ENCODE peak calls at places on chromosomes 1 and 21, in ten cellular contexts. One of them, this sample, is unnamed. For H3K4me1, the result is how much of the 10 kb centered on the place peaks cover.

GRCh38 chr1:179807291-179807690 is 64.2 kb downstream of the FAM163A start:
- DNase-seq in heart left ventricle: no peak
- DNase-seq in esophagus squamous epithelium: no peak
- DNase-seq in tibial nerve: no peak
- DNase-seq in IMR-90: no peak
- DNase-seq in breast epithelium: no peak
- DNase-seq in right lobe of liver: no peak
- DNase-seq in sigmoid colon: no peak
- DNase-seq in uterus: no peak
- DNase-seq in body of pancreas: no peak
- DNase-seq in this sample: no peak

GRCh38 chr1:243950166-243950565 is 100.1 kb upstream of the AKT3 start:
- DNase-seq in esophagus squamous epithelium: no peak
- DNase-seq in IMR-90: peak
- DNase-seq in right lobe of liver: no peak
- DNase-seq in tibial nerve: no peak
- DNase-seq in body of pancreas: no peak
- DNase-seq in sigmoid colon: no peak
- DNase-seq in uterus: no peak
- DNase-seq in breast epithelium: peak
- DNase-seq in heart left ventricle: no peak
- DNase-seq in this sample: no peak

GRCh38 chr1:58650141-58650540 is 49.7 kb downstream of the MYSM1 start:
- DNase-seq in breast epithelium: no peak
- DNase-seq in sigmoid colon: no peak
- DNase-seq in esophagus squamous epithelium: no peak
- DNase-seq in right lobe of liver: no peak
- DNase-seq in IMR-90: peak
- DNase-seq in tibial nerve: no peak
- DNase-seq in uterus: no peak
- DNase-seq in body of pancreas: no peak
- DNase-seq in heart left ventricle: no peak
- DNase-seq in this sample: no peak

GRCh38 chr1:108877858-108878257 is 1.1 kb downstream of the GPSM2 start:
- DNase-seq in esophagus squamous epithelium: no peak
- DNase-seq in uterus: no peak
- DNase-seq in breast epithelium: no peak
- DNase-seq in heart left ventricle: no peak
- DNase-seq in sigmoid colon: no peak
- DNase-seq in body of pancreas: no peak
- DNase-seq in IMR-90: no peak
- DNase-seq in right lobe of liver: no peak
- DNase-seq in tibial nerve: no peak
- DNase-seq in this sample: no peak

GRCh38 chr1:156226116-156226538 is 13.3 kb downstream of the PMF1 start:
- DNase-seq in uterus: no peak
- DNase-seq in IMR-90: no peak
- DNase-seq in esophagus squamous epithelium: no peak
- DNase-seq in breast epithelium: no peak
- DNase-seq in tibial nerve: no peak
- DNase-seq in sigmoid colon: no peak
- DNase-seq in right lobe of liver: no peak
- DNase-seq in body of pancreas: no peak
- DNase-seq in heart left ventricle: peak
- DNase-seq in this sample: no peak

GRCh38 chr1:2356401-2356800 is 35.0 kb downstream of the MORN1 start:
- DNase-seq in body of pancreas: no peak
- DNase-seq in uterus: no peak
- DNase-seq in tibial nerve: no peak
- DNase-seq in esophagus squamous epithelium: no peak
- DNase-seq in IMR-90: no peak
- DNase-seq in breast epithelium: no peak
- DNase-seq in right lobe of liver: peak
- DNase-seq in heart left ventricle: peak
- DNase-seq in sigmoid colon: peak
- DNase-seq in this sample: no peak

GRCh38 chr1:179366093-179366800 is 476 bp downstream of the AXDND1 start:
- DNase-seq in uterus: no peak
- DNase-seq in sigmoid colon: no peak
- DNase-seq in right lobe of liver: no peak
- DNase-seq in heart left ventricle: no peak
- DNase-seq in tibial nerve: no peak
- DNase-seq in body of pancreas: no peak
- DNase-seq in breast epithelium: no peak
- DNase-seq in esophagus squamous epithelium: no peak
- DNase-seq in IMR-90: peak
- DNase-seq in this sample: peak

GRCh38 chr1:63746129-63746864 is 27.5 kb upstream of the ROR1 start:
- DNase-seq in breast epithelium: no peak
- DNase-seq in esophagus squamous epithelium: no peak
- DNase-seq in IMR-90: peak
- DNase-seq in body of pancreas: no peak
- DNase-seq in uterus: no peak
- DNase-seq in heart left ventricle: no peak
- DNase-seq in tibial nerve: no peak
- DNase-seq in sigmoid colon: no peak
- DNase-seq in right lobe of liver: no peak
- DNase-seq in this sample: no peak

GRCh38 chr1:218510153-218510772 is 165.1 kb downstream of the TGFB2 start:
- DNase-seq in breast epithelium: no peak
- DNase-seq in heart left ventricle: no peak
- DNase-seq in IMR-90: no peak
- DNase-seq in tibial nerve: no peak
- DNase-seq in body of pancreas: no peak
- DNase-seq in esophagus squamous epithelium: no peak
- DNase-seq in uterus: no peak
- DNase-seq in sigmoid colon: no peak
- DNase-seq in right lobe of liver: no peak
- DNase-seq in this sample: no peak

GRCh38 chr1:201633811-201634210 is 94.9 kb downstream of the NAV1 start:
- DNase-seq in body of pancreas: no peak
- DNase-seq in tibial nerve: no peak
- DNase-seq in uterus: no peak
- DNase-seq in sigmoid colon: no peak
- DNase-seq in esophagus squamous epithelium: no peak
- DNase-seq in breast epithelium: no peak
- DNase-seq in heart left ventricle: no peak
- DNase-seq in IMR-90: peak
- DNase-seq in right lobe of liver: no peak
- DNase-seq in this sample: no peak

GRCh38 chr1:107057197-107058133 is 991 bp downstream of the PRMT6 start:
- DNase-seq in right lobe of liver: peak
- DNase-seq in IMR-90: peak
- DNase-seq in body of pancreas: peak
- DNase-seq in breast epithelium: peak
- DNase-seq in uterus: peak
- DNase-seq in tibial nerve: peak
- DNase-seq in sigmoid colon: peak
- DNase-seq in heart left ventricle: peak
- DNase-seq in esophagus squamous epithelium: no peak
- DNase-seq in this sample: peak

GRCh38 chr1:8496473-8496872 is 178.6 kb downstream of the SLC45A1 start:
- DNase-seq in tibial nerve: no peak
- DNase-seq in breast epithelium: no peak
- DNase-seq in body of pancreas: no peak
- DNase-seq in uterus: no peak
- DNase-seq in sigmoid colon: no peak
- DNase-seq in IMR-90: no peak
- DNase-seq in esophagus squamous epithelium: no peak
- DNase-seq in heart left ventricle: no peak
- DNase-seq in right lobe of liver: no peak
- DNase-seq in this sample: no peak
- H3K27ac ChIP-seq in tibial nerve: no peak
- H3K27ac ChIP-seq in breast epithelium: peak
- H3K27ac ChIP-seq in body of pancreas: no peak
- H3K27ac ChIP-seq in uterus: peak
- H3K27ac ChIP-seq in sigmoid colon: no peak
- H3K27ac ChIP-seq in IMR-90: peak
- H3K27ac ChIP-seq in esophagus squamous epithelium: no peak
- H3K27ac ChIP-seq in heart left ventricle: no peak
- H3K27ac ChIP-seq in right lobe of liver: no peak
- H3K27ac ChIP-seq in this sample: no peak

GRCh38 chr1:221742555-221743415 is 896 bp upstream of the DUSP10 start:
- DNase-seq in esophagus squamous epithelium: peak
- DNase-seq in breast epithelium: peak
- DNase-seq in sigmoid colon: peak
- DNase-seq in heart left ventricle: peak
- DNase-seq in body of pancreas: peak
- DNase-seq in tibial nerve: peak
- DNase-seq in IMR-90: peak
- DNase-seq in uterus: peak
- DNase-seq in right lobe of liver: peak
- DNase-seq in this sample: peak

GRCh38 chr1:221741364-221741970 is 422 bp downstream of the DUSP10 start:
- DNase-seq in esophagus squamous epithelium: no peak
- DNase-seq in sigmoid colon: peak
- DNase-seq in right lobe of liver: peak
- DNase-seq in breast epithelium: peak
- DNase-seq in uterus: peak
- DNase-seq in heart left ventricle: peak
- DNase-seq in tibial nerve: peak
- DNase-seq in body of pancreas: peak
- DNase-seq in IMR-90: peak
- DNase-seq in this sample: peak

GRCh38 chr1:221743416-221744208 is 1.7 kb upstream of the DUSP10 start:
- DNase-seq in uterus: no peak
- DNase-seq in heart left ventricle: no peak
- DNase-seq in sigmoid colon: no peak
- DNase-seq in body of pancreas: peak
- DNase-seq in right lobe of liver: no peak
- DNase-seq in IMR-90: no peak
- DNase-seq in breast epithelium: peak
- DNase-seq in esophagus squamous epithelium: no peak
- DNase-seq in tibial nerve: no peak
- DNase-seq in this sample: no peak

GRCh38 chr1:221740941-221741363 is 937 bp downstream of the DUSP10 start:
- DNase-seq in breast epithelium: peak
- DNase-seq in esophagus squamous epithelium: no peak
- DNase-seq in IMR-90: peak
- DNase-seq in body of pancreas: no peak
- DNase-seq in tibial nerve: peak
- DNase-seq in heart left ventricle: no peak
- DNase-seq in sigmoid colon: peak
- DNase-seq in uterus: no peak
- DNase-seq in right lobe of liver: no peak
- DNase-seq in this sample: no peak

GRCh38 chr1:221741971-221742554 is at the start of gene DUSP10:
- DNase-seq in uterus: peak
- DNase-seq in heart left ventricle: peak
- DNase-seq in esophagus squamous epithelium: peak
- DNase-seq in sigmoid colon: peak
- DNase-seq in right lobe of liver: peak
- DNase-seq in IMR-90: peak
- DNase-seq in breast epithelium: peak
- DNase-seq in body of pancreas: peak
- DNase-seq in tibial nerve: peak
- DNase-seq in this sample: peak
- TF ChIP-seq POLR2A in uterus: peak
- TF ChIP-seq POLR2A in heart left ventricle: no peak
- TF ChIP-seq POLR2A in esophagus squamous epithelium: no peak
- TF ChIP-seq POLR2A in sigmoid colon: peak
- TF ChIP-seq POLR2A in right lobe of liver: peak
- TF ChIP-seq POLR2A in IMR-90: peak
- TF ChIP-seq POLR2A in breast epithelium: peak
- TF ChIP-seq POLR2A in body of pancreas: peak
- TF ChIP-seq POLR2A in tibial nerve: peak
- TF ChIP-seq POLR2A in this sample: peak

GRCh38 chr1:110348771-110349170 is 9.6 kb downstream of the RBM15 start:
- DNase-seq in right lobe of liver: no peak
- DNase-seq in IMR-90: no peak
- DNase-seq in body of pancreas: no peak
- DNase-seq in heart left ventricle: no peak
- DNase-seq in breast epithelium: no peak
- DNase-seq in sigmoid colon: no peak
- DNase-seq in esophagus squamous epithelium: no peak
- DNase-seq in uterus: no peak
- DNase-seq in tibial nerve: no peak
- DNase-seq in this sample: no peak
- H3K4me1 ChIP-seq in right lobe of liver: under half
- H3K4me1 ChIP-seq in IMR-90: under half
- H3K4me1 ChIP-seq in body of pancreas: half or more
- H3K4me1 ChIP-seq in heart left ventricle: under half
- H3K4me1 ChIP-seq in breast epithelium: under half
- H3K4me1 ChIP-seq in sigmoid colon: under half
- H3K4me1 ChIP-seq in esophagus squamous epithelium: under half
- H3K4me1 ChIP-seq in uterus: under half
- H3K4me1 ChIP-seq in tibial nerve: under half
- H3K4me1 ChIP-seq in this sample: under half

GRCh38 chr1:84605157-84605556 is 30.9 kb upstream of the CTBS start:
- DNase-seq in right lobe of liver: no peak
- DNase-seq in uterus: no peak
- DNase-seq in sigmoid colon: no peak
- DNase-seq in esophagus squamous epithelium: no peak
- DNase-seq in body of pancreas: no peak
- DNase-seq in breast epithelium: no peak
- DNase-seq in heart left ventricle: no peak
- DNase-seq in tibial nerve: no peak
- DNase-seq in IMR-90: no peak
- DNase-seq in this sample: no peak
- H3K27ac ChIP-seq in right lobe of liver: no peak
- H3K27ac ChIP-seq in uterus: peak
- H3K27ac ChIP-seq in sigmoid colon: peak
- H3K27ac ChIP-seq in esophagus squamous epithelium: no peak
- H3K27ac ChIP-seq in body of pancreas: no peak
- H3K27ac ChIP-seq in breast epithelium: no peak
- H3K27ac ChIP-seq in heart left ventricle: no peak
- H3K27ac ChIP-seq in tibial nerve: no peak
- H3K27ac ChIP-seq in IMR-90: no peak
- H3K27ac ChIP-seq in this sample: no peak

GRCh38 chr21:28136687-28137086 is 856.0 kb downstream of the LTN1 start:
- DNase-seq in IMR-90: no peak
- DNase-seq in heart left ventricle: no peak
- DNase-seq in esophagus squamous epithelium: no peak
- DNase-seq in right lobe of liver: no peak
- DNase-seq in tibial nerve: no peak
- DNase-seq in sigmoid colon: no peak
- DNase-seq in body of pancreas: no peak
- DNase-seq in uterus: no peak
- DNase-seq in breast epithelium: no peak
- DNase-seq in this sample: no peak
- TF ChIP-seq POLR2A in IMR-90: no peak
- TF ChIP-seq POLR2A in heart left ventricle: no peak
- TF ChIP-seq POLR2A in esophagus squamous epithelium: no peak
- TF ChIP-seq POLR2A in right lobe of liver: no peak
- TF ChIP-seq POLR2A in tibial nerve: no peak
- TF ChIP-seq POLR2A in sigmoid colon: no peak
- TF ChIP-seq POLR2A in body of pancreas: no peak
- TF ChIP-seq POLR2A in uterus: no peak
- TF ChIP-seq POLR2A in breast epithelium: no peak
- TF ChIP-seq POLR2A in this sample: no peak

GRCh38 chr1:37125295-37125694 is 91.0 kb upstream of the GRIK3 start:
- DNase-seq in IMR-90: no peak
- DNase-seq in sigmoid colon: no peak
- DNase-seq in tibial nerve: no peak
- DNase-seq in body of pancreas: no peak
- DNase-seq in breast epithelium: no peak
- DNase-seq in esophagus squamous epithelium: no peak
- DNase-seq in heart left ventricle: no peak
- DNase-seq in uterus: no peak
- DNase-seq in right lobe of liver: no peak
- DNase-seq in this sample: no peak
- H3K4me1 ChIP-seq in IMR-90: under half
- H3K4me1 ChIP-seq in sigmoid colon: under half
- H3K4me1 ChIP-seq in tibial nerve: under half
- H3K4me1 ChIP-seq in body of pancreas: under half
- H3K4me1 ChIP-seq in breast epithelium: under half
- H3K4me1 ChIP-seq in esophagus squamous epithelium: under half
- H3K4me1 ChIP-seq in heart left ventricle: under half
- H3K4me1 ChIP-seq in uterus: under half
- H3K4me1 ChIP-seq in right lobe of liver: under half
- H3K4me1 ChIP-seq in this sample: under half

This sample was measured in testis.